ENCODE peak calls at places on chromosomes 7 and 10, in six cellular contexts. V is A549, C is HepG2, I is GM12878, T is K562, D is suprapubic skin. M is an unnamed sample.

GRCh38 chr10:112774210-112774609 is 175.8 kb upstream of the TCF7L2 start:
- DNase-seq in V (no peak), C (peak), I (no peak), T (no peak), D (no peak), M (no peak)

GRCh38 chr7:26156454-26157365 is 4.7 kb downstream of the NFE2L3 start:
- DNase-seq in V (peak), C (peak), I (peak), T (no peak), D (no peak), M (no peak)

GRCh38 chr10:71088054-71088453 is 124.3 kb upstream of the UNC5B start:
- DNase-seq in V (no peak), C (no peak), I (no peak), T (no peak), D (peak), M (no peak)

GRCh38 chr10:91944880-91945630 is 21.5 kb downstream of the BTAF1 start:
- DNase-seq in V (no peak), C (no peak), I (peak), T (no peak), D (no peak), M (no peak)

GRCh38 chr7:143361552-143362125 is 874 bp downstream of the FAM131B start:
- DNase-seq in V (no peak), C (no peak), I (no peak), T (peak), D (no peak), M (no peak)

GRCh38 chr7:79711660-79712059 is 258.2 kb upstream of the MAGI2 start:
- DNase-seq in V (no peak), C (no peak), I (no peak), T (no peak), D (no peak), M (no peak)

GRCh38 chr7:81029523-81029922 is 110.7 kb upstream of the SEMA3C start:
- DNase-seq in V (no peak), C (no peak), I (no peak), T (no peak), D (no peak), M (no peak)

GRCh38 chr7:70520604-70521003 is 611.3 kb upstream of the GALNT17 start:
- DNase-seq in V (peak), C (peak), I (no peak), T (no peak), D (no peak), M (no peak)

GRCh38 chr7:25069900-25070443 is 55.1 kb downstream of the CYCS start:
- DNase-seq in V (peak), C (peak), I (no peak), T (peak), D (no peak), M (peak)

GRCh38 chr10:43461950-43462349 is 25.0 kb downstream of the ZNF487 start:
- DNase-seq in V (peak), C (peak), I (no peak), T (peak), D (no peak), M (no peak)

GRCh38 chr10:110783509-110784103 is 88.1 kb upstream of the PDCD4 start:
- DNase-seq in V (no peak), C (no peak), I (no peak), T (no peak), D (no peak), M (no peak)

GRCh38 chr10:86205761-86206145 is 160.8 kb downstream of the GRID1 start:
- DNase-seq in V (no peak), C (no peak), I (no peak), T (no peak), D (peak), M (no peak)

GRCh38 chr7:45224832-45225231 is 67.2 kb downstream of the RAMP3 start:
- DNase-seq in V (no peak), C (no peak), I (no peak), T (no peak), D (no peak), M (no peak)

GRCh38 chr7:87312215-87312865 is 33.1 kb upstream of the CROT start:
- DNase-seq in V (peak), C (peak), I (peak), T (peak), D (no peak), M (no peak)

GRCh38 chr10:42985436-42986316 is 91.2 kb upstream of the RET start:
- DNase-seq in V (no peak), C (no peak), I (no peak), T (no peak), D (no peak), M (no peak)

GRCh38 chr7:76424413-76425111 is at the start of gene ZP3:
- DNase-seq in V (no peak), C (no peak), I (peak), T (no peak), D (no peak), M (no peak)

GRCh38 chr10:73159038-73159648 is 8.7 kb downstream of the ECD start:
- DNase-seq in V (peak), C (peak), I (peak), T (peak), D (no peak), M (no peak)

GRCh38 chr7:132511921-132512320 is 64.3 kb downstream of the PLXNA4 start:
- DNase-seq in V (no peak), C (no peak), I (no peak), T (no peak), D (no peak), M (no peak)

GRCh38 chr7:131197920-131198610 is 129.6 kb upstream of the MKLN1 start:
- DNase-seq in V (peak), C (no peak), I (no peak), T (no peak), D (no peak), M (no peak)

GRCh38 chr10:60358282-60358681 is 31.4 kb downstream of the ANK3 start:
- DNase-seq in V (no peak), C (no peak), I (peak), T (no peak), D (no peak), M (no peak)

GRCh38 chr7:31318308-31318707 is 22.2 kb downstream of the NEUROD6 start:
- DNase-seq in V (no peak), C (peak), I (no peak), T (no peak), D (no peak), M (no peak)

GRCh38 chr10:121539757-121540156 is 58.5 kb downstream of the FGFR2 start:
- DNase-seq in V (no peak), C (no peak), I (no peak), T (no peak), D (no peak), M (no peak)

GRCh38 chr10:11631890-11632587 is 20.6 kb upstream of the USP6NL start:
- DNase-seq in V (no peak), C (no peak), I (peak), T (no peak), D (no peak), M (no peak)

GRCh38 chr7:44152971-44153947 is 12.1 kb upstream of the MYL7 start:
- DNase-seq in V (no peak), C (no peak), I (no peak), T (no peak), D (no peak), M (no peak)

GRCh38 chr10:34994565-34995142 is 95.5 kb downstream of the CUL2 start:
- DNase-seq in V (peak), C (peak), I (peak), T (peak), D (no peak), M (no peak)

GRCh38 chr7:27169658-27170493 is 4.2 kb downstream of the HOXA10 start:
- DNase-seq in V (peak), C (no peak), I (no peak), T (no peak), D (peak), M (peak)

DNA sequence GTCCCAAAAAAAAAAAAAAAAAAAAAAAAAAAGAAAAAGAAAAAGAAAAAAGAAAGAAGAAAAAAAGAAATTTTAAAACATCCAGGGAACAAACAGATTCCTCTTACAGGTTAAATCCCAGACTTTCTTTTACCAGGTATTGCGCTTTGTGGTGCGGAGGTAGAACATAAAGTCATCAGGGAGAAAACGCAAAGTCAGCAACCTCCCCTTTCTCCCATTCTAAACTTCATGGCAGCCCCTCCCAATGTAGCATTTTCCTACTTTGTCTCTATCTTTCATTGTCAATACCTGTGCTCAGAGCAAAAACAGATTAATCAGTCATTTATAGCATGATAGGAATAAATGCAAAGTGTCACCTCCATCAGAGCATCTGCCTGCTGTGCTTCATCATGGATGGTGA is 299.7 kb downstream of the SFMBT2 start:
- DNase-seq in V (no peak), C (no peak), I (no peak), T (no peak), D (no peak), M (no peak)
- H3K27ac ChIP-seq in V (no peak), C (no peak), I (no peak), T (no peak), D (no peak), M (no peak)

GRCh38 chr7:137953043-137953691 is 48.7 kb downstream of the CREB3L2 start:
- DNase-seq in V (no peak), C (no peak), I (no peak), T (no peak), D (no peak), M (no peak)
- TF ChIP-seq EP300 in V (no peak), C (no peak), I (no peak), T (no peak), D (no peak), M (no peak)

GRCh38 chr10:77583527-77583926 is 54.1 kb downstream of the KCNMA1 start:
- DNase-seq in V (no peak), C (no peak), I (no peak), T (no peak), D (no peak), M (no peak)
- H3K27ac ChIP-seq in V (peak), C (no peak), I (no peak), T (no peak), D (no peak), M (no peak)

GRCh38 chr10:31697271-31698168 is 231.1 kb downstream of the ARHGAP12 start:
- DNase-seq in V (no peak), C (no peak), I (no peak), T (no peak), D (peak), M (peak)
- TF ChIP-seq EP300 in V (no peak), C (no peak), I (no peak), T (no peak), D (no peak), M (peak)

DNA sequence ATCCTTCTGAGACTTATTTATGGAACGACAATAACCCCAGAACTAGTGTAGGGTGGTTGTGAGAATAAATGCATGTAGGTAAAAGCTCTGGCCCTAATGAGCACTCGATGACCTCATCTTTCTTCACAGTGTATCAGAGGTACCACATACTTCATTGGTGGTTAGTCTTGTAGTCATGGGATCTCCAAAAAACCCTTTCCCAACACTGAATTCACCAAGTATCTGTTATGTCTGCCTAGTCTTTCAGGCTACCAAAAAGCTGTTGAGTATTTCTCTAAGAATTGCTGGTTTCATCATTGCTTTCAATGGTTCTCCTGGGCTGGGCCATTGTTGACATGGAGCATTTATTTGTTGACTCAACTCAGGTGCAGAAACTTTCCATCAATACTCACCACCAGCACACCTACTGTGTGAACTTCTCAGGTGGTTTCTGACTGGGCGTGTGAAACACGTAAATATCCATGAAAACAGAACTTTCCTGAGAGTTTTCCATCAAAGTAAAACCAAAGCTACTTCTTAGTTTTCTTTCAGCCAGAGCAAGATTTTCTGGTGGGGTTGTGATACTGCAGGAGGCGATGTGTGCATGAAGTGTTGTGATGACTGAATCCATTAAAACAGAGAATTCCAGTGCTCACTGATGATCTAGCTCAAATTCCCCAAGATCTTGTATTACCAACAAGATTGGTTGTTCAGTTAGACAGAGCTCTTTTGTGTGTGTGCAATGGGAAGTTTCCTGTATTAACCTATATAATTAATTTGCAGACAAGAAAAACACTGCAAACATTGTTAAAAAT is 51.4 kb upstream of the SLC35B4 start:
- DNase-seq in V (peak), C (no peak), I (no peak), T (no peak), D (no peak), M (no peak)
- H3K27ac ChIP-seq in V (peak), C (no peak), I (no peak), T (no peak), D (no peak), M (no peak)

GRCh38 chr7:148022832-148023231 is 567.7 kb upstream of the C7orf33 start:
- DNase-seq in V (no peak), C (no peak), I (no peak), T (no peak), D (no peak), M (no peak)
- TF ChIP-seq EP300 in V (no peak), C (no peak), I (no peak), T (no peak), D (no peak), M (no peak)

DNA sequence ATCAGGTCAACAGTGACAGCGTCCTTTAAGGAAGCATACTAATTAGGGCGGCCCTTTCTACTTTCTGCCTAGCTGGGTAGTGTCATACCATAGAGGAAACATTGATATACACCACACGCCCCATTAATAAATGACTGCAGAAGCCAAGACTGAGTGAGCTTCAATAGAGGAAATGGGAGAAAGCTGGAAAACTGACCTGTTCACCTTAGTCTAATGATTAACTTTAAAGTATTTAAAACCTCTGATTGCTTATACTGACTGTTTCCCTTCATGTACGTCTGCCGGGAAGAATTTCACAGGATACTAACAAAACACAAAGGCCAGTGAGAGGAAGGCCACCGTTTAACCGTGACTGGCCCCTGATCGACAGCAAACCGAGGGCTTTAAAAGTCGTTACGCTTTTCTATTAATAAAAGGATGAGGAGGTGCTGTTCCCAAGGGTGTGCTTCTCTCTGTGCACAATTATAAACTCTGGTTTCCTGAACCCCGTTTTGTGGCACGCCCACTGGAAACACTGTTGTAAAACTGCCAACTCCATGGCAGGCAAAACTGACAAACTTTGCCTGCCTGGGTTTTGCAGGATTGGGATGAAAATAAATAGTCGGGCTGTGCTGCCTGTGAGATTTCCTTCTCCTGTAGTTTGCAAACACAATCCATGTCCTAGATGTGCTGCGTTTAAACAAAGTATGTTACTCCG is 137.6 kb downstream of the NRP1 start:
- DNase-seq in V (peak), C (peak), I (no peak), T (no peak), D (no peak), M (no peak)
- H3K27ac ChIP-seq in V (peak), C (peak), I (no peak), T (no peak), D (no peak), M (peak)

GRCh38 chr7:459584-460373 is 59.9 kb downstream of the PDGFA start:
- DNase-seq in V (no peak), C (no peak), I (no peak), T (no peak), D (no peak), M (peak)
- TF ChIP-seq EP300 in V (no peak), C (no peak), I (no peak), T (no peak), D (no peak), M (no peak)

GRCh38 chr10:5904227-5904626 is 14.2 kb downstream of the FBH1 start:
- DNase-seq in V (no peak), C (no peak), I (peak), T (no peak), D (no peak), M (no peak)

GRCh38 chr10:5906651-5907050 is 16.6 kb downstream of the FBH1 start:
- DNase-seq in V (no peak), C (no peak), I (no peak), T (no peak), D (peak), M (no peak)

GRCh38 chr10:5902511-5903274 is 12.7 kb downstream of the FBH1 start:
- DNase-seq in V (no peak), C (no peak), I (no peak), T (no peak), D (no peak), M (no peak)

GRCh38 chr10:5903563-5903962 is 13.5 kb downstream of the FBH1 start:
- DNase-seq in V (no peak), C (no peak), I (no peak), T (no peak), D (no peak), M (no peak)

DNA sequence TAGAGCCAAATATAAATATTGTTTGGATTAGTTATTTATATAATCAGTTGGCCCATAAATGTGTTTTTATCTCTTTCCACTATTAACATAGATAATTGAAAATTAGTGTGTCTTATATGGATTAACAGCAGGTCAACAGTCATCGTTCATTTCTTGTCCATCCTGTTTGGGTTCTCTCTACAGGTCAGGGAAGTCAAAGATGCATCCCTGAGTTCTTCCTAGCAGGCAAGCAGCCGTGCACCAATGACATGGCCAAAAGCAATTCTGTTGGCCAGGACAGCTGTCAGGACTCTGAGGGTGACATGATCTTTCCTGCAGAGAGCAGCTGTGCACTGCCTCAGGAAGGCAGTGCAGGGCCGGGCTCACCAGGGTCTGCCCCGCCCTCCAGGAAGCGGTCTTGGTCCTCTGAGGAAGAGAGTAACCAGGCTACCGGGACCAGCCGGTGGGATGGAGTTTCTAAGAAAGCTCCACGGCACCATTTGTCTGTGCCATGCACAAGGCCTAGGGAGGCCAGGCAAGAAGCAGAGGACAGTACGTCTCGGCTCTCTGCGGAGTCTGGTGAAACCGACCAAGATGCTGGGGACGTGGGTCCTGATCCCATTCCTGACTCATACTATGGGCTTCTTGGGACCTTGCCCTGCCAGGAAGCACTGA is 15.9 kb downstream of the FBH1 start:
- DNase-seq in V (no peak), C (no peak), I (no peak), T (no peak), D (peak), M (peak)
- H3K27ac ChIP-seq in V (no peak), C (no peak), I (peak), T (no peak), D (no peak), M (peak)

GRCh38 chr10:14838582-14839304 is 637 bp downstream of the HSPA14 start:
- DNase-seq in V (peak), C (peak), I (no peak), T (peak), D (peak), M (peak)

GRCh38 chr10:14839305-14839695 is 1.2 kb downstream of the HSPA14 start:
- DNase-seq in V (peak), C (no peak), I (no peak), T (no peak), D (no peak), M (no peak)

GRCh38 chr10:14837003-14837755 is 658 bp downstream of the CDNF start:
- DNase-seq in V (no peak), C (peak), I (no peak), T (no peak), D (no peak), M (no peak)

GRCh38 chr10:14840178-14840577 is 2.1 kb downstream of the HSPA14 start:
- DNase-seq in V (no peak), C (no peak), I (no peak), T (no peak), D (no peak), M (no peak)

DNA sequence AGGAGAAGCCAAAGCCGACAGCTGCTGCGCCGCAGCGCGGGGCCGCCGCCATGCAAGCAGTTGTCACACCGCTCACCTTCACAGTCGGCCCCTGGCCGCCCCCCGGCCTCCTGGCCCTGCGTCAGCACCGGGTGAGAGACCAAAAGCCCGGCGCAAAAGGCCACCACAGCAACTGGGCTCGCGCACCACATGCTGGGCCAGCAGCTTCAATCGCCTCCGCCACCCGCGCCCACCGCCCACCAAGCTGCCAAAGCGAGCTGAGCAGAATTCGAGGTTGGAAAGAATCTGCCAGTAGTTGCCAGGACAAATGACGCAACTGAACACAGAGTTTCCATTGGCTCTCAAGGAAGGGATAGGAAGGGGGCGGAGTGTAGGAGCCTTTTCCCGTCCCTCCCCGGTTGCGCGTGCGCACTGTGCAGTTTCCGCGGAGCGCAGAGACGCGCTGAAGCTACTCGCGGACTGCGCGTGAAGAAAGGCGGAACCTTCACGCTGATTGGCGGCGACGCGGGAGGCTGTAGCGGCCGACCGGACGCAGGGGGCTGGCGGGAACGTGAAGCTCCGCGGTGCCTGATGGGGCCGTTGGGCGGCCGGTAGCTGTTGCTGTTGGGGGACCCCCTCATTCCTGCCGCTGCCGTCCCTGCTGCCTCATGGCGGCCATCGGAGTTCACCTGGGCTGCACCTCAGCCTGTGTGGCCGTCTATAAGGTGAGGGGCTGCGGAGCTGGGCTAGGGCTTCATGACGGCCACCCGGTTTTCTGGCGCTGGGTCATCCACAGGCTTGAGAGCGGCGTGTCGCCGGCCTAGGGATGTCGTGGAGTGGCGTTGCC is at the start of the genes CDNF, HSPA14 and MSANTD7:
- DNase-seq in V (peak), C (peak), I (peak), T (peak), D (peak), M (peak)
- TF ChIP-seq EP300 in V (no peak), C (peak), I (no peak), T (no peak), D (no peak), M (no peak)